ENCODE peak calls at places on chromosomes 6 and 20, in five cellular contexts. One of them, this sample, is unnamed.

GRCh38 chr6:148945311-148946021 is 198.6 kb downstream of the UST start:
- DNase-seq in tibial artery: no peak
- DNase-seq in IMR-90: no peak
- DNase-seq in hepatocyte: no peak
- DNase-seq in OCI-LY7: no peak
- DNase-seq in this sample: peak

GRCh38 chr6:31763617-31763940 is 1.1 kb downstream of the SAPCD1 start:
- DNase-seq in tibial artery: no peak
- DNase-seq in IMR-90: peak
- DNase-seq in hepatocyte: no peak
- DNase-seq in OCI-LY7: no peak
- DNase-seq in this sample: peak

GRCh38 chr20:19457551-19457950 is 245.1 kb downstream of the SLC24A3 start:
- DNase-seq in tibial artery: no peak
- DNase-seq in IMR-90: no peak
- DNase-seq in hepatocyte: no peak
- DNase-seq in OCI-LY7: no peak
- DNase-seq in this sample: peak

GRCh38 chr6:32685603-32686002 is 19.1 kb upstream of the HLA-DQB1 start:
- DNase-seq in tibial artery: no peak
- DNase-seq in IMR-90: peak
- DNase-seq in hepatocyte: no peak
- DNase-seq in OCI-LY7: peak
- DNase-seq in this sample: peak

GRCh38 chr6:156595481-156595880 is 181.7 kb upstream of the ARID1B start:
- DNase-seq in tibial artery: no peak
- DNase-seq in IMR-90: no peak
- DNase-seq in hepatocyte: no peak
- DNase-seq in OCI-LY7: no peak
- DNase-seq in this sample: no peak

GRCh38 chr6:169252805-169253189 is 849 bp downstream of the THBS2 start:
- DNase-seq in tibial artery: no peak
- DNase-seq in IMR-90: no peak
- DNase-seq in hepatocyte: no peak
- DNase-seq in OCI-LY7: no peak
- DNase-seq in this sample: peak

GRCh38 chr6:683742-684440 is 9.0 kb downstream of the EXOC2 start:
- DNase-seq in tibial artery: no peak
- DNase-seq in IMR-90: peak
- DNase-seq in hepatocyte: peak
- DNase-seq in OCI-LY7: no peak
- DNase-seq in this sample: peak

GRCh38 chr6:155309150-155309549 is 5.1 kb downstream of the TFB1M start:
- DNase-seq in tibial artery: no peak
- DNase-seq in IMR-90: peak
- DNase-seq in hepatocyte: no peak
- DNase-seq in OCI-LY7: no peak
- DNase-seq in this sample: no peak

GRCh38 chr6:167799033-167799933 is 27.4 kb upstream of the AFDN start:
- DNase-seq in tibial artery: no peak
- DNase-seq in IMR-90: no peak
- DNase-seq in hepatocyte: no peak
- DNase-seq in OCI-LY7: no peak
- DNase-seq in this sample: no peak

GRCh38 chr20:54570561-54570960 is 95.2 kb downstream of the DOK5 start:
- DNase-seq in tibial artery: no peak
- DNase-seq in IMR-90: no peak
- DNase-seq in hepatocyte: no peak
- DNase-seq in OCI-LY7: no peak
- DNase-seq in this sample: no peak

GRCh38 chr6:143426025-143426424 is 24.5 kb downstream of the ADAT2 start:
- DNase-seq in tibial artery: no peak
- DNase-seq in IMR-90: no peak
- DNase-seq in hepatocyte: no peak
- DNase-seq in OCI-LY7: no peak
- DNase-seq in this sample: peak

GRCh38 chr20:12847862-12848261 is 160.9 kb upstream of the SPTLC3 start:
- DNase-seq in tibial artery: no peak
- DNase-seq in IMR-90: no peak
- DNase-seq in hepatocyte: peak
- DNase-seq in OCI-LY7: no peak
- DNase-seq in this sample: peak

GRCh38 chr6:106913676-106914280 is 60.8 kb downstream of the CD24 start:
- DNase-seq in tibial artery: no peak
- DNase-seq in IMR-90: no peak
- DNase-seq in hepatocyte: peak
- DNase-seq in OCI-LY7: peak
- DNase-seq in this sample: no peak

GRCh38 chr6:151082079-151082478 is 157.7 kb upstream of the AKAP12 start:
- DNase-seq in tibial artery: no peak
- DNase-seq in IMR-90: no peak
- DNase-seq in hepatocyte: no peak
- DNase-seq in OCI-LY7: no peak
- DNase-seq in this sample: no peak

GRCh38 chr6:129269076-129269475 is 386.1 kb downstream of the LAMA2 start:
- DNase-seq in tibial artery: no peak
- DNase-seq in IMR-90: peak
- DNase-seq in hepatocyte: no peak
- DNase-seq in OCI-LY7: no peak
- DNase-seq in this sample: no peak

GRCh38 chr6:17863971-17864754 is 123.3 kb downstream of the KIF13A start:
- DNase-seq in tibial artery: peak
- DNase-seq in IMR-90: peak
- DNase-seq in hepatocyte: no peak
- DNase-seq in OCI-LY7: no peak
- DNase-seq in this sample: peak

GRCh38 chr6:159513914-159514313 is 179.1 kb downstream of the SOD2 start:
- DNase-seq in tibial artery: no peak
- DNase-seq in IMR-90: no peak
- DNase-seq in hepatocyte: no peak
- DNase-seq in OCI-LY7: no peak
- DNase-seq in this sample: no peak

GRCh38 chr20:26216025-26216424 is 519.4 kb upstream of the ZNF337 start:
- DNase-seq in tibial artery: no peak
- DNase-seq in IMR-90: peak
- DNase-seq in hepatocyte: no peak
- DNase-seq in OCI-LY7: no peak
- DNase-seq in this sample: no peak

GRCh38 chr6:79672631-79673065 is 41.5 kb downstream of the SH3BGRL2 start:
- DNase-seq in tibial artery: no peak
- DNase-seq in IMR-90: peak
- DNase-seq in hepatocyte: peak
- DNase-seq in OCI-LY7: no peak
- DNase-seq in this sample: peak

GRCh38 chr20:37529214-37529967 is 1.7 kb upstream of the BLCAP start:
- DNase-seq in tibial artery: no peak
- DNase-seq in IMR-90: no peak
- DNase-seq in hepatocyte: no peak
- DNase-seq in OCI-LY7: peak
- DNase-seq in this sample: no peak

GRCh38 chr20:32964575-32964974 is 39.7 kb downstream of the SUN5 start:
- DNase-seq in tibial artery: no peak
- DNase-seq in IMR-90: no peak
- DNase-seq in hepatocyte: no peak
- DNase-seq in OCI-LY7: no peak
- DNase-seq in this sample: no peak

GRCh38 chr20:40883097-40883496 is 145.5 kb upstream of the TOP1 start:
- DNase-seq in tibial artery: no peak
- DNase-seq in IMR-90: no peak
- DNase-seq in hepatocyte: no peak
- DNase-seq in OCI-LY7: no peak
- DNase-seq in this sample: no peak

GRCh38 chr6:43951063-43951755 is 176.0 kb downstream of the MRPL14 start:
- DNase-seq in tibial artery: no peak
- DNase-seq in IMR-90: no peak
- DNase-seq in hepatocyte: peak
- DNase-seq in OCI-LY7: peak
- DNase-seq in this sample: peak

GRCh38 chr6:170108456-170108855 is 182.4 kb downstream of the DLL1 start:
- DNase-seq in tibial artery: peak
- DNase-seq in IMR-90: no peak
- DNase-seq in hepatocyte: no peak
- DNase-seq in OCI-LY7: no peak
- DNase-seq in this sample: no peak

GRCh38 chr20:7038029-7038428 is 270.5 kb downstream of the BMP2 start:
- DNase-seq in tibial artery: no peak
- DNase-seq in IMR-90: no peak
- DNase-seq in hepatocyte: no peak
- DNase-seq in OCI-LY7: no peak
- DNase-seq in this sample: peak

GRCh38 chr20:44683263-44684046 is 31.7 kb upstream of the CCN5 start:
- DNase-seq in tibial artery: no peak
- DNase-seq in IMR-90: peak
- DNase-seq in hepatocyte: peak
- DNase-seq in OCI-LY7: peak
- DNase-seq in this sample: no peak

GRCh38 chr6:139655783-139656705 is 281.6 kb upstream of the CITED2 start:
- DNase-seq in tibial artery: no peak
- DNase-seq in IMR-90: no peak
- DNase-seq in hepatocyte: peak
- DNase-seq in OCI-LY7: no peak
- DNase-seq in this sample: no peak

GRCh38 chr6:123288649-123289048 is 292.6 kb downstream of the CLVS2 start:
- DNase-seq in tibial artery: no peak
- DNase-seq in IMR-90: no peak
- DNase-seq in hepatocyte: no peak
- DNase-seq in OCI-LY7: no peak
- DNase-seq in this sample: no peak
- H3K4me3 ChIP-seq in tibial artery: no peak
- H3K4me3 ChIP-seq in IMR-90: no peak
- H3K4me3 ChIP-seq in hepatocyte: no peak
- H3K4me3 ChIP-seq in OCI-LY7: no peak
- H3K4me3 ChIP-seq in this sample: no peak

GRCh38 chr20:31676534-31677030 is 38.9 kb downstream of the COX4I2 start:
- DNase-seq in tibial artery: no peak
- DNase-seq in IMR-90: no peak
- DNase-seq in hepatocyte: no peak
- DNase-seq in OCI-LY7: no peak
- DNase-seq in this sample: no peak
- TF ChIP-seq CTCF in tibial artery: no peak
- TF ChIP-seq CTCF in IMR-90: no peak
- TF ChIP-seq CTCF in hepatocyte: no peak
- TF ChIP-seq CTCF in OCI-LY7: no peak
- TF ChIP-seq CTCF in this sample: no peak

GRCh38 chr6:100112855-100113508 is 119.0 kb upstream of the MCHR2 start:
- DNase-seq in tibial artery: no peak
- DNase-seq in IMR-90: no peak
- DNase-seq in hepatocyte: no peak
- DNase-seq in OCI-LY7: no peak
- DNase-seq in this sample: no peak
- H3K4me3 ChIP-seq in tibial artery: no peak
- H3K4me3 ChIP-seq in IMR-90: no peak
- H3K4me3 ChIP-seq in hepatocyte: no peak
- H3K4me3 ChIP-seq in OCI-LY7: no peak
- H3K4me3 ChIP-seq in this sample: no peak

GRCh38 chr6:166473886-166474596 is 91.3 kb upstream of the MPC1 start:
- DNase-seq in tibial artery: no peak
- DNase-seq in IMR-90: no peak
- DNase-seq in hepatocyte: no peak
- DNase-seq in OCI-LY7: no peak
- DNase-seq in this sample: no peak
- TF ChIP-seq CTCF in tibial artery: no peak
- TF ChIP-seq CTCF in IMR-90: no peak
- TF ChIP-seq CTCF in hepatocyte: no peak
- TF ChIP-seq CTCF in OCI-LY7: no peak
- TF ChIP-seq CTCF in this sample: no peak

DNA sequence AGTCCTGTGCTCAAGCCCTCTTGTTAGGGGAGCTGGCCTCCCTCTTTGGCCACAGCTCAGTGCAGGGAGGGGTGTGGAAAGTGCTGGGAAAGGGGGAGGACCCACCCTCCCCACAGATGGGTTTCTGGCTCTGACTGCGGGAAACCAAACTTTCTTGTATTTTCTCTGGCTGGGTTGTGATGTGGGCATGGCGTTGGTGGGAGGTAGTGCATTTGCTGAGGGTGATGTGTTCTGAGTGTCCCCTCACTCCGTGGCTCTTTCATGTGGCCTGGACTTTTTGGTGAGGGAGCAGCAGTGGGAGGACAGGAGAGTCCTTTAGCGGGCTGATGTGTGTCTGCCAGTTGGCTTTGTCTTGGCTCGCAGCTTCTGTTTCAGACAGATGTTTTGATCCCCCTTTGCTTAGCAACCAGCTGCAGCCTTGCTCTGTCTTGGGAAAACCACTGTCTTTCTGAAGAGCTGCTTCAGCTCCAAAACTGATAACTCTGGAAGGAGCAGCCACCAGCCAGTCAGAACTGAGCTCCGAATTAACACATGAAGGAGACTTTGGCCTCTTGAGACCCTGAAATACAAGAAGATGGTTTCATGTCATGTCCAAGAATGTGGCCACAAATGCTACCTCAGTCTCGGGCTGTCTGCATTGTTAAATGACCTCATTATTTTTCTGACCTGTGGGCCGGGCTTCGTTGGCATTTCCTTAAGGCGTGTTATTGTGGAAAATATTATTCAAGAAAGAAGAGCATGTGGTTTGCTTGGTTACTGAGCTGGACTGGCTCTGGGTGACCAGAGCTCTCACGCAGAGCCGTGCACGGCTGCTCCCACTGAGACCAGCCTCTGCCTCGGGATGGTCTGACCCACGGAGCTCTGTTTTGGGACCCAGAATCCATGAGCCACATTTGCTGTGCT is 21.5 kb downstream of the SYNJ2 start:
- DNase-seq in tibial artery: peak
- DNase-seq in IMR-90: peak
- DNase-seq in hepatocyte: peak
- DNase-seq in OCI-LY7: no peak
- DNase-seq in this sample: peak
- H3K4me3 ChIP-seq in tibial artery: no peak
- H3K4me3 ChIP-seq in IMR-90: no peak
- H3K4me3 ChIP-seq in hepatocyte: no peak
- H3K4me3 ChIP-seq in OCI-LY7: no peak
- H3K4me3 ChIP-seq in this sample: peak

GRCh38 chr20:46022411-46023147 is 6.4 kb upstream of the SLC12A5 start:
- DNase-seq in tibial artery: no peak
- DNase-seq in IMR-90: peak
- DNase-seq in hepatocyte: peak
- DNase-seq in OCI-LY7: peak
- DNase-seq in this sample: peak

GRCh38 chr20:46023999-46024398 is 5.0 kb upstream of the SLC12A5 start:
- DNase-seq in tibial artery: no peak
- DNase-seq in IMR-90: no peak
- DNase-seq in hepatocyte: no peak
- DNase-seq in OCI-LY7: no peak
- DNase-seq in this sample: no peak

GRCh38 chr20:46023148-46023484 is 5.9 kb upstream of the SLC12A5 start:
- DNase-seq in tibial artery: no peak
- DNase-seq in IMR-90: no peak
- DNase-seq in hepatocyte: no peak
- DNase-seq in OCI-LY7: no peak
- DNase-seq in this sample: no peak

GRCh38 chr20:46020515-46020914 is 8.5 kb upstream of the SLC12A5 start:
- DNase-seq in tibial artery: no peak
- DNase-seq in IMR-90: no peak
- DNase-seq in hepatocyte: no peak
- DNase-seq in OCI-LY7: peak
- DNase-seq in this sample: no peak

GRCh38 chr20:46021361-46022359 is 7.4 kb upstream of the SLC12A5 start:
- DNase-seq in tibial artery: no peak
- DNase-seq in IMR-90: no peak
- DNase-seq in hepatocyte: peak
- DNase-seq in OCI-LY7: peak
- DNase-seq in this sample: no peak
- TF ChIP-seq CTCF in tibial artery: no peak
- TF ChIP-seq CTCF in IMR-90: no peak
- TF ChIP-seq CTCF in hepatocyte: no peak
- TF ChIP-seq CTCF in OCI-LY7: peak
- TF ChIP-seq CTCF in this sample: no peak

This sample was measured in AG10803.